ENCODE peak calls at places on chromosomes 3 and 15, in six cellular contexts. S is neural crest cell, E is A549, T is mucosa of descending colon, H is AG08396, B is Peyer's patch. Y is an unnamed sample.

GRCh38 chr15:45253330-45253729 is 1.3 kb downstream of the SLC28A2 start:
- DNase-seq in S (no peak), B (no peak), E (no peak), H (no peak), T (no peak), Y (no peak)

GRCh38 chr3:10352146-10352911 is 31.4 kb upstream of the SEC13 start:
- DNase-seq in S (no peak), H (peak), E (no peak), B (peak), T (no peak), Y (no peak)

GRCh38 chr3:61141184-61141583 is 110.1 kb downstream of the FHIT start:
- DNase-seq in H (no peak), B (no peak), E (no peak), T (no peak), S (no peak), Y (no peak)

GRCh38 chr3:184687363-184688049 is 24.4 kb downstream of the MAGEF1 start:
- DNase-seq in S (no peak), H (no peak), E (no peak), B (no peak), T (peak), Y (no peak)

GRCh38 chr15:85477730-85478129 is 97.3 kb downstream of the AKAP13 start:
- DNase-seq in T (no peak), B (no peak), E (peak), H (peak), S (no peak), Y (no peak)

GRCh38 chr3:177169936-177170722 is 27.2 kb downstream of the TBL1XR1 start:
- DNase-seq in H (no peak), S (no peak), T (no peak), E (no peak), B (no peak), Y (no peak)

GRCh38 chr3:185362850-185363661 is at the start of gene MAP3K13:
- DNase-seq in E (peak), S (peak), T (peak), H (peak), B (no peak), Y (no peak)

GRCh38 chr3:43094851-43095250 is 11.0 kb downstream of the POMGNT2 start:
- DNase-seq in T (no peak), B (no peak), E (no peak), H (no peak), S (no peak), Y (no peak)

GRCh38 chr3:37141676-37142075 is 32.7 kb downstream of the LRRFIP2 start:
- DNase-seq in H (no peak), T (no peak), B (no peak), S (no peak), E (no peak), Y (no peak)

GRCh38 chr3:31936661-31937060 is 44.4 kb downstream of the OSBPL10 start:
- DNase-seq in T (no peak), H (no peak), S (no peak), B (no peak), E (no peak), Y (no peak)

GRCh38 chr3:4419386-4419785 is 47.7 kb downstream of the SUMF1 start:
- DNase-seq in T (no peak), B (no peak), E (no peak), H (no peak), S (no peak), Y (no peak)

GRCh38 chr3:38992117-38992779 is 59.5 kb downstream of the SCN11A start:
- DNase-seq in E (peak), S (no peak), B (no peak), H (peak), T (no peak), Y (no peak)